ENCODE peak calls at places on chromosomes 2 and 18, in five cellular contexts. L, V, G, E and W are unnamed samples.
A peak's percentile ranks its signal among the peaks of the same experiment; 100 is the strongest.

GRCh38 chr18:76736309-76736708 is 86.0 kb upstream of the ZNF236 start:
- DNase-seq in L (no peak), V (no peak), G (no peak), E (no peak), W (no peak)

GRCh38 chr2:142769761-142770160 is 107.7 kb upstream of the KYNU start:
- DNase-seq in L (no peak), V (no peak), G (no peak), E (no peak), W (no peak)

GRCh38 chr18:49342690-49343089 is 117.8 kb downstream of the DYM start:
- DNase-seq in L (no peak), V (no peak), G (no peak), E (no peak), W (no peak)

GRCh38 chr2:1339757-1340515 is 73.3 kb upstream of the TPO start:
- DNase-seq in L (no peak), V (no peak), G (no peak), E (no peak), W (no peak)

GRCh38 chr18:78857252-78858150 is 122.1 kb upstream of the SALL3 start:
- DNase-seq in L (no peak), V (no peak), G (no peak), E (no peak), W (no peak)

GRCh38 chr2:171889333-171889732 is 4.7 kb downstream of the SLC25A12 start:
- DNase-seq in L (no peak), V (no peak), G (no peak), E (no peak), W (no peak)

GRCh38 chr18:48950536-48951447 is at the start of gene SMAD7:
- DNase-seq in L (peak; percentile 41), V (peak; percentile 40), G (no peak), E (peak; percentile 30), W (no peak)

GRCh38 chr2:65539633-65540032 is 107.2 kb upstream of the SPRED2 start:
- DNase-seq in L (no peak), V (no peak), G (no peak), E (no peak), W (no peak)

GRCh38 chr2:178005756-178006155 is 66.8 kb downstream of the PDE11A start:
- DNase-seq in L (no peak), V (no peak), G (no peak), E (no peak), W (no peak)

GRCh38 chr2:2848621-2849443 is 517.8 kb upstream of the MYT1L start:
- DNase-seq in L (no peak), V (no peak), G (no peak), E (no peak), W (no peak)

GRCh38 chr2:168490015-168490874 is 34.2 kb downstream of the CERS6 start:
- DNase-seq in L (no peak), V (no peak), G (no peak), E (peak; percentile 32), W (peak; percentile 55)

GRCh38 chr2:70325875-70326274 is 24.0 kb upstream of the FAM136A start:
- DNase-seq in L (no peak), V (no peak), G (no peak), E (no peak), W (no peak)

GRCh38 chr2:54577035-54577434 is 120.9 kb downstream of the SPTBN1 start:
- DNase-seq in L (no peak), V (peak; percentile 90), G (peak; percentile 32), E (no peak), W (no peak)

GRCh38 chr2:85181093-85181685 is 48.0 kb downstream of the TCF7L1 start:
- DNase-seq in L (no peak), V (no peak), G (no peak), E (no peak), W (no peak)

GRCh38 chr2:186558512-186559276 is 31.2 kb upstream of the ITGAV start:
- DNase-seq in L (no peak), V (no peak), G (no peak), E (no peak), W (no peak)

GRCh38 chr18:79749251-79750191 is 48.2 kb upstream of the KCNG2 start:
- DNase-seq in L (no peak), V (no peak), G (no peak), E (no peak), W (no peak)

GRCh38 chr2:227517724-227518123 is 45.8 kb downstream of the AGFG1 start:
- DNase-seq in L (no peak), V (no peak), G (no peak), E (no peak), W (no peak)

GRCh38 chr2:207230261-207231105 is 64.7 kb upstream of the KLF7 start:
- DNase-seq in L (no peak), V (no peak), G (no peak), E (peak; percentile 27), W (no peak)

GRCh38 chr18:66346833-66347595 is 256.9 kb downstream of the CDH19 start:
- DNase-seq in L (no peak), V (no peak), G (no peak), E (no peak), W (no peak)

GRCh38 chr2:16102976-16103380 is 162.6 kb downstream of the MYCN start:
- DNase-seq in L (no peak), V (no peak), G (no peak), E (no peak), W (no peak)

GRCh38 chr2:109290887-109291675 is 162.1 kb downstream of the SH3RF3 start:
- DNase-seq in L (no peak), V (no peak), G (no peak), E (no peak), W (no peak)

DNA sequence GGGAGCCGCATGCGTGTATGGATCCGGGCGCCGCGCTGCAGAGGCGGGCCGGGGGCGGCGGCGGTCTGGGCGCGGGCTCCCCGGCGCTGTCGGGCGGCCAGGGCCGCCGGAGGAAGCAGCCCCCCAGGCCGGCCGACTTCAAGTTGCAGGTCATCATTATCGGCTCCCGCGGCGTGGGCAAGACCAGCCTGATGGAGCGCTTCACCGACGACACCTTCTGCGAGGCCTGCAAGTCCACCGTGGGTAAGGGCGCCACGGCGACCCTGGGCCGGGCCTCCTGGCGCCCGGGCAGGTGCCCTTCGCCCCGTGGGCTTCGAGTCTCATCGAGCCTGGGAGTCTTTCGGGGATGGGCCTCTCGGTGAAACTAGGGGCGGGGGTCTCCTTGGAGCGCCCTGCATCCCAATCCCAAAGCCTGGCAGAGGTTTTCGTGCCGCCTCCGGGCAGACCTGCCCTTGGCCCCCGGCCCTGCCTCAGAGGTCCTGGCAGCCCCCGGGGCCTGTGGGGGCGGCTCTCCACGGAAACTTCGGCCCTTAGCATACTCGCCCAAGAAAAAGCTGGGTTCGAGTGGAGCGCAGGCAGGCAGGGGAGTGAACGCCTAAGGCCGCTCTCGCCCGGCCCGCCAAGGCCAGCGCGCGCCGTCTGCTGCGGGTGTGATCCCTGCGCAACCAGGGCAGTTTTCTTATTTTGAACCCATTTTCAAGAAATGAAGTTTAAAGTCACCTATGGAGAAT is 639 bp downstream of the RAB12 start:
- DNase-seq in L (no peak), V (no peak), G (no peak), E (peak; percentile 40), W (no peak)
- H3K4me1 ChIP-seq in L (peaks cover 62% of the 10 kb centered on the region), V (peaks cover 30% of the 10 kb centered on the region), G (peaks cover 2% of the 10 kb centered on the region), E (peaks cover 50% of the 10 kb centered on the region), W (peaks cover 42% of the 10 kb centered on the region)

GRCh38 chr2:230666885-230667712 is 45.5 kb upstream of the CAB39 start:
- DNase-seq in L (no peak), V (no peak), G (no peak), E (no peak), W (no peak)
- TF ChIP-seq CTCF in L (no peak), V (no peak), G (no peak), E (no peak), W (no peak)

GRCh38 chr18:50817898-50818250 is 1.9 kb downstream of the MRO start:
- DNase-seq in L (peak; percentile 29), V (no peak), G (no peak), E (no peak), W (no peak)

GRCh38 chr18:50816767-50817166 is 3.0 kb downstream of the MRO start:
- DNase-seq in L (no peak), V (no peak), G (no peak), E (peak; percentile 80), W (no peak)

GRCh38 chr18:50814387-50814786 is 5.4 kb downstream of the MRO start:
- DNase-seq in L (no peak), V (no peak), G (no peak), E (peak; percentile 20), W (no peak)

GRCh38 chr18:50813353-50813752 is 6.5 kb downstream of the MRO start:
- DNase-seq in L (no peak), V (no peak), G (no peak), E (no peak), W (no peak)

DNA sequence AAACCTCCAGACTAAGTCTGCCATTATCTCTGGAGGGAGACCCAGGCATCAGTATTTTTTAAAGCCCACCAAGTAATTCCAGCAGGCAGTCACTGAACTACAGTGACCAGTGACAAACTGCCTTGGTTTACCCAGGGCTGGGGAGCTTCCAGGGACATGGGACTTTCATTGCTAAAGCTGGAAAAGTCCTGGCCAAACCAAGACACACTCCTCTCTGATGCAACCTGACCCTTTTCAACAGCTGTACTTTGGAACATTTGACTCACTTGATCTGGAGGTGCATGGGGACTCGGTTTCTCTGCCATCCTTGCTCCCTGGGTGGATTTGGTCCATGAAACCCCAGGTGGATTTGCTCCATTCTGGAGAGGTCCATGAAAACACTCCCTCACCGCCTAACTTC is 7.0 kb downstream of the MRO start:
- DNase-seq in L (no peak), V (no peak), G (no peak), E (no peak), W (no peak)
- H3K4me1 ChIP-seq in L (peaks cover 19% of the 10 kb centered on the region), V (no peaks in the 10 kb centered on the region), G (no peaks in the 10 kb centered on the region), E (peaks cover 24% of the 10 kb centered on the region), W (no peaks in the 10 kb centered on the region)

GRCh38 chr2:52974127-52974526 is 793.5 kb upstream of the CHAC2 start:
- DNase-seq in L (no peak), V (no peak), G (no peak), E (no peak), W (no peak)

GRCh38 chr2:52976132-52976949 is 791.3 kb upstream of the CHAC2 start:
- DNase-seq in L (no peak), V (no peak), G (no peak), E (peak; percentile 16), W (no peak)
- TF ChIP-seq CTCF in L (no peak), V (no peak), G (no peak), E (peak; percentile 68), W (no peak)

GRCh38 chr2:64273524-64274398 is 129.5 kb upstream of the PELI1 start:
- DNase-seq in L (no peak), V (peak; percentile 33), G (peak; percentile 17), E (no peak), W (no peak)
- H3K4me1 ChIP-seq in L (peaks cover 52% of the 10 kb centered on the region), V (peaks cover 11% of the 10 kb centered on the region), G (peaks cover 5% of the 10 kb centered on the region), E (peaks cover 24% of the 10 kb centered on the region), W (peaks cover 8% of the 10 kb centered on the region)

DNA sequence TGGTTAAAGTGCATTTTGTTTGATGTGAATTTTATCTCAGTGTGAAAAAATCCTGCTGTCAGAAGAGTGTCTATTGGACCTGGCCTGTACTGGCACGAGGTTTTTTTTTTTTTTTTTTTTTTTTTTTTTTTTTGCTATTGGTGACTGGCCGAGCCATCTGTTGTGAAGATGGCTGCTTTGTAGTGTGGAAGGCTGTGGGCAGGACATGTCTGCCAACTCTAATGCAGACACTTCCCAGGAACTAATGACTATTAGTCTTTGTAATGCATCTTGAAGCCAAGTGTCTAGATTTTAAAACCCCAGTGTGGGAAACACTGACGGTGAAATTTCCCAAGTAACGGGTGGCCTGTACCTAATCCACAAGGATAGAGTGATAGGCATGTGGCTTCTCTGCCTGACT is 34.3 kb downstream of the ZAP70 start:
- DNase-seq in L (no peak), V (no peak), G (no peak), E (no peak), W (no peak)
- TF ChIP-seq CTCF in L (no peak), V (no peak), G (no peak), E (no peak), W (no peak)